ENCODE peak calls at places on chromosomes 1 and 21, in five cellular contexts. R is IMR-90, L is H9, M is mesenchymal stem cell, I is neuronal stem cell. Y is an unnamed sample.

GRCh38 chr21:44304846-44305245 is 5.0 kb downstream of the PFKL start:
- DNase-seq in L (peak; percentile 59), R (peak; percentile 23), M (peak; percentile 57), I (peak; percentile 42), Y (no peak)

GRCh38 chr1:226608699-226609505 is 60.3 kb downstream of the STUM start:
- DNase-seq in M (peak; percentile 49), L (peak; percentile 89), R (peak; percentile 59), I (peak; percentile 72), Y (peak; percentile 70)

GRCh38 chr1:242011879-242012674 is 13.2 kb upstream of the MAP1LC3C start:
- DNase-seq in R (peak; percentile 35), L (no peak), M (no peak), I (no peak), Y (no peak)

GRCh38 chr21:27688773-27689172 is 721.9 kb upstream of the ADAMTS5 start:
- DNase-seq in I (no peak), M (no peak), L (no peak), R (no peak), Y (no peak)

GRCh38 chr1:227944066-227944930 is 3.4 kb downstream of the WNT9A start:
- DNase-seq in M (no peak), L (no peak), I (no peak), R (no peak), Y (no peak)

GRCh38 chr1:33036051-33036525 is 595 bp downstream of the AK2 start:
- DNase-seq in I (no peak), R (peak; percentile 19), L (no peak), M (peak; percentile 58), Y (no peak)

GRCh38 chr21:42590431-42591131 is 62.8 kb upstream of the PDE9A start:
- DNase-seq in R (no peak), M (no peak), L (no peak), I (no peak), Y (no peak)

GRCh38 chr1:9202240-9202870 is 32.2 kb upstream of the H6PD start:
- DNase-seq in I (no peak), M (no peak), R (no peak), L (no peak), Y (no peak)

GRCh38 chr1:228969968-228970800 is 234.9 kb downstream of the RHOU start:
- DNase-seq in R (no peak), I (no peak), L (no peak), M (no peak), Y (no peak)

GRCh38 chr1:62301726-62302390 is 17.4 kb downstream of the KANK4 start:
- DNase-seq in M (no peak), L (no peak), I (no peak), R (no peak), Y (no peak)

GRCh38 chr21:36156815-36157670 is at the start of gene DOP1B:
- DNase-seq in M (no peak), L (no peak), I (peak; percentile 42), R (no peak), Y (no peak)

GRCh38 chr1:77438239-77438913 is 156.6 kb downstream of the AK5 start:
- DNase-seq in L (no peak), M (peak; percentile 59), I (no peak), R (peak; percentile 79), Y (no peak)

GRCh38 chr1:220787069-220787614 is 429 bp downstream of the MTARC1 start:
- DNase-seq in L (peak; percentile 67), R (no peak), I (no peak), M (no peak), Y (peak; percentile 81)

GRCh38 chr1:56064705-56065104 is 514.7 kb downstream of the PLPP3 start:
- DNase-seq in R (peak; percentile 61), I (no peak), M (peak; percentile 54), L (no peak), Y (no peak)

GRCh38 chr1:168864266-168864665 is 135.3 kb upstream of the DPT start:
- DNase-seq in R (no peak), M (no peak), I (no peak), L (no peak), Y (no peak)

GRCh38 chr1:85047472-85048295 is 616 bp downstream of the MCOLN3 start:
- DNase-seq in L (peak; percentile 44), I (no peak), M (peak; percentile 22), R (no peak), Y (no peak)

GRCh38 chr1:218294531-218294930 is 9.4 kb downstream of the RRP15 start:
- DNase-seq in L (no peak), M (no peak), R (peak; percentile 54), I (no peak), Y (no peak)

GRCh38 chr1:29249170-29249691 is 12.9 kb downstream of the PTPRU start:
- DNase-seq in R (peak; percentile 40), L (peak; percentile 91), M (peak; percentile 43), I (no peak), Y (peak; percentile 84)

GRCh38 chr1:15954316-15954715 is 21.6 kb downstream of the ZBTB17 start:
- DNase-seq in M (no peak), I (no peak), R (no peak), L (no peak), Y (no peak)

GRCh38 chr21:41940431-41940830 is 13.4 kb downstream of the C2CD2 start:
- DNase-seq in I (no peak), M (no peak), R (no peak), L (no peak), Y (no peak)

GRCh38 chr1:9292361-9293240 is at the start of gene SPSB1:
- DNase-seq in I (peak; percentile 78), R (peak; percentile 78), M (peak; percentile 83), L (peak; percentile 73), Y (peak; percentile 66)

GRCh38 chr1:70528591-70529333 is 117.7 kb downstream of the CTH start:
- DNase-seq in L (peak; percentile 69), M (peak; percentile 39), R (peak; percentile 33), I (peak; percentile 30), Y (no peak)

GRCh38 chr21:39232926-39233325 is 49.7 kb upstream of the PSMG1 start:
- DNase-seq in L (no peak), M (no peak), I (no peak), R (peak; percentile 20), Y (no peak)

GRCh38 chr1:197463142-197463541 is 195.1 kb downstream of the CRB1 start:
- DNase-seq in M (no peak), L (no peak), R (no peak), I (no peak), Y (no peak)

GRCh38 chr1:117051224-117052064 is 8.7 kb upstream of the TTF2 start:
- DNase-seq in I (no peak), R (no peak), L (no peak), M (peak; percentile 13), Y (no peak)

GRCh38 chr1:163874070-163874469 is 552.3 kb downstream of the NUF2 start:
- DNase-seq in L (no peak), I (no peak), R (no peak), M (no peak), Y (no peak)

GRCh38 chr1:116904791-116905320 is 4.9 kb upstream of the PTGFRN start:
- DNase-seq in L (no peak), I (no peak), R (no peak), M (no peak), Y (no peak)

GRCh38 chr1:68255301-68255700 is 23.0 kb upstream of the WLS start:
- DNase-seq in M (no peak), L (no peak), R (no peak), I (no peak), Y (no peak)

GRCh38 chr1:202046748-202047708 is 36.6 kb downstream of the ELF3 start:
- DNase-seq in R (no peak), I (no peak), L (no peak), M (peak; percentile 26), Y (no peak)

GRCh38 chr21:37368536-37369279 is 2.1 kb downstream of the DYRK1A start:
- DNase-seq in R (peak; percentile 48), L (no peak), M (peak; percentile 60), I (no peak), Y (no peak)

GRCh38 chr21:45432575-45433255 is 27.8 kb downstream of the COL18A1 start:
- DNase-seq in L (no peak), M (peak; percentile 73), I (no peak), R (peak; percentile 73), Y (no peak)

GRCh38 chr1:13583592-13583963 is at the start of gene PDPN:
- DNase-seq in I (peak; percentile 69), L (peak; percentile 87), R (no peak), M (peak; percentile 53), Y (peak; percentile 39)
- H3K23ac ChIP-seq in I (peak within 1 kb of the TSS; percentile 21), L (no peak within 1 kb of the TSS), R (no peak within 1 kb of the TSS), M (no peak within 1 kb of the TSS), Y (no peak within 1 kb of the TSS)

GRCh38 chr21:46435786-46436227 is 22.9 kb upstream of the DIP2A start:
- DNase-seq in R (no peak), L (peak; percentile 47), M (no peak), I (no peak), Y (no peak)

GRCh38 chr21:46431884-46432488 is 26.7 kb upstream of the DIP2A start:
- DNase-seq in R (no peak), I (no peak), L (no peak), M (no peak), Y (no peak)

GRCh38 chr21:46437096-46437498 is 21.6 kb upstream of the DIP2A start:
- DNase-seq in R (no peak), I (no peak), M (no peak), L (no peak), Y (no peak)

GRCh38 chr21:46436586-46436985 is 22.1 kb upstream of the DIP2A start:
- DNase-seq in L (no peak), M (no peak), R (no peak), I (no peak), Y (no peak)

GRCh38 chr21:46434322-46434958 is 24.3 kb upstream of the DIP2A start:
- DNase-seq in L (no peak), R (no peak), I (no peak), M (no peak), Y (no peak)
- H2AFZ ChIP-seq in L (no peak overlapping the region), R (no peak overlapping the region), I (no peak overlapping the region), M (no peak overlapping the region), Y (no peak overlapping the region)

GRCh38 chr1:89939693-89940438 is 55.0 kb upstream of the ZNF326 start:
- DNase-seq in L (no peak), I (no peak), R (no peak), M (no peak), Y (no peak)

GRCh38 chr1:89936694-89937093 is 58.2 kb upstream of the ZNF326 start:
- DNase-seq in M (no peak), R (no peak), I (no peak), L (no peak), Y (no peak)

GRCh38 chr1:89938171-89939055 is 56.5 kb upstream of the ZNF326 start:
- DNase-seq in I (no peak), L (no peak), M (peak; percentile 53), R (peak; percentile 48), Y (no peak)

GRCh38 chr1:89941110-89941770 is 53.7 kb upstream of the ZNF326 start:
- DNase-seq in R (no peak), M (no peak), I (no peak), L (no peak), Y (no peak)

DNA sequence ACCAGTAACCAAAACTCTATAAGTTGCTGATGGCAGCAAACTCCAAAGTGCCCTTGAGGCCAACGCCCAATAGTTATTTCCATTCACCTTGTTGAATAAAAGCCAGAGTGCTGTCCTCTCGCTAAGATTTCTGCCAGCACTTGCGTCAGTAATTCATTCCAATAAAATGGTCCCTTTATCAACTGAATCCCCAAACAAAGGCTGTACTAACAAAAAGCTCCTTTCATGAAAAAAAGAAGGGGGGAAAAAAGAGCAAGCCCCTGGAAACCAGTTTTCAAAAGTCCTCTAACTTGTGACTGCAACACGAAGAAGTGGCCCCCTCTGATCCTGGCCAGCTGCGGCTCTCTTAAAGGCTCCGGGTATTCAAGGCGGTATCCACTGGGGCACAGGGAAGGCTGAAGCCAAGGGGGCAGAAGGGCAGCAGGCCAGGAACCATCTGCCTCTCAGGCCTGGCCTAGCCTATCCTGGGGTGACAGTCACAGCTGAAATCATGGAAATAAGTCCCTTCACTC is 55.8 kb upstream of the ZNF326 start:
- DNase-seq in R (no peak), I (peak; percentile 17), M (no peak), L (no peak), Y (no peak)
- H3K23ac ChIP-seq in R (no peak overlapping the region), I (no peak overlapping the region), M (no peak overlapping the region), L (no peak overlapping the region), Y (no peak overlapping the region)

GRCh38 chr21:30463713-30464112 is 16.5 kb downstream of the KRTAP19-1 start:
- DNase-seq in L (no peak), I (no peak), M (no peak), R (no peak), Y (no peak)
- H2AFZ ChIP-seq in L (no peak overlapping the region), I (no peak overlapping the region), M (no peak overlapping the region), R (no peak overlapping the region), Y (peak overlapping the region; percentile 81)

Y was measured in H1.